ENCODE peak calls at places on chromosomes 11 and 22, in seven cellular contexts. G is stimulated activated CD8-positive, alpha-beta memory T cell treated with anti-CD3 and anti-CD28 coated beads, Interleukin-7, amount 100 ng/mL, for 1 hour; R is AG08396; P is activated naive CD4-positive, alpha-beta T cell treated with anti-CD3 and anti-CD28 coated beads, Interleukin-2, amount 50 U/mL, for 16 hours; V is T-helper 17 cell; A is T-helper 2 cell treated with Interferon-gamma antibody and Interleukin-4, amounts not matched to agents 5 μg/mL and 100 μg/mL, for 36 hours; Y is ureter. B is an unnamed sample.

GRCh38 chr11:122765487-122766131 is 72.7 kb upstream of the CRTAM start:
- DNase-seq in G (no peak), R (no peak), P (no peak), V (no peak), A (no peak), Y (no peak), B (no peak)

GRCh38 chr22:19766235-19766505 is 5.6 kb downstream of the TBX1 start:
- DNase-seq in G (no peak), R (no peak), P (no peak), V (no peak), A (no peak), Y (no peak), B (no peak)

GRCh38 chr11:17767301-17767885 is 32.8 kb downstream of the KCNC1 start:
- DNase-seq in G (no peak), R (no peak), P (no peak), V (no peak), A (no peak), Y (no peak), B (no peak)

GRCh38 chr11:126465573-126466287 is 110.2 kb downstream of the ST3GAL4 start:
- DNase-seq in G (no peak), R (no peak), P (no peak), V (no peak), A (peak), Y (no peak), B (no peak)

GRCh38 chr11:132874638-132875037 is 657.7 kb downstream of the OPCML start:
- DNase-seq in G (no peak), R (peak), P (no peak), V (no peak), A (no peak), Y (no peak), B (no peak)

GRCh38 chr11:63635762-63636465 is 21.7 kb upstream of the PLAAT3 start:
- DNase-seq in G (peak), R (peak), P (peak), V (peak), A (peak), Y (peak), B (peak)

GRCh38 chr11:58957922-58958321 is 18.6 kb downstream of the GLYATL1 start:
- DNase-seq in G (no peak), R (no peak), P (no peak), V (no peak), A (no peak), Y (no peak), B (no peak)

GRCh38 chr11:62119569-62119968 is 4.2 kb upstream of the INCENP start:
- DNase-seq in G (no peak), R (no peak), P (no peak), V (no peak), A (no peak), Y (no peak), B (no peak)

GRCh38 chr11:59523541-59523940 is 12.2 kb downstream of the OR4D9 start:
- DNase-seq in G (no peak), R (no peak), P (no peak), V (no peak), A (no peak), Y (no peak), B (no peak)

GRCh38 chr11:108887436-108888238 is 222.8 kb downstream of the DDX10 start:
- DNase-seq in G (no peak), R (no peak), P (no peak), V (no peak), A (no peak), Y (no peak), B (no peak)

GRCh38 chr22:50192056-50192824 is 6.5 kb downstream of the TRABD start:
- DNase-seq in G (no peak), R (no peak), P (no peak), V (no peak), A (no peak), Y (no peak), B (no peak)

GRCh38 chr22:37488337-37489135 is 2.4 kb upstream of the MFNG start:
- DNase-seq in G (no peak), R (no peak), P (no peak), V (no peak), A (no peak), Y (no peak), B (no peak)

GRCh38 chr22:27163162-27164137 is 506.1 kb downstream of the MIAT start:
- DNase-seq in G (no peak), R (no peak), P (no peak), V (no peak), A (no peak), Y (no peak), B (no peak)

GRCh38 chr11:70739811-70740474 is 341.6 kb downstream of the CTTN start:
- DNase-seq in G (no peak), R (no peak), P (no peak), V (no peak), A (no peak), Y (no peak), B (no peak)

GRCh38 chr11:13368041-13368446 is 90.5 kb downstream of the BMAL1 start:
- DNase-seq in G (no peak), R (peak), P (no peak), V (no peak), A (no peak), Y (no peak), B (no peak)

GRCh38 chr11:1705121-1706052 is 8.4 kb downstream of the KRTAP5-6 start:
- DNase-seq in G (no peak), R (no peak), P (no peak), V (no peak), A (no peak), Y (peak), B (no peak)

GRCh38 chr22:39638958-39639357 is 68.4 kb downstream of the CACNA1I start:
- DNase-seq in G (no peak), R (no peak), P (no peak), V (no peak), A (no peak), Y (no peak), B (no peak)

GRCh38 chr11:68542617-68543016 is 82.1 kb downstream of the PPP6R3 start:
- DNase-seq in G (no peak), R (peak), P (no peak), V (no peak), A (no peak), Y (no peak), B (no peak)

GRCh38 chr11:16086229-16086628 is 270.1 kb downstream of the SOX6 start:
- DNase-seq in G (no peak), R (no peak), P (no peak), V (no peak), A (no peak), Y (no peak), B (no peak)

GRCh38 chr11:70024773-70025045 is 53.4 kb upstream of the ANO1 start:
- DNase-seq in G (no peak), R (no peak), P (no peak), V (no peak), A (no peak), Y (no peak), B (no peak)

GRCh38 chr22:20455709-20456063 is 18.1 kb upstream of the SCARF2 start:
- DNase-seq in G (no peak), R (no peak), P (no peak), V (no peak), A (no peak), Y (no peak), B (no peak)

GRCh38 chr22:42673898-42674390 is 24.8 kb upstream of the CYB5R3 start:
- DNase-seq in G (no peak), R (no peak), P (no peak), V (no peak), A (no peak), Y (no peak), B (no peak)

GRCh38 chr11:8285228-8285627 is 21.6 kb upstream of the LMO1 start:
- DNase-seq in G (no peak), R (no peak), P (no peak), V (no peak), A (no peak), Y (no peak), B (no peak)

GRCh38 chr11:57644748-57645715 is 4.7 kb downstream of the YPEL4 start:
- DNase-seq in G (peak), R (peak), P (peak), V (peak), A (peak), Y (peak), B (peak)

GRCh38 chr11:46321757-46322156 is 25.5 kb upstream of the DGKZ start:
- DNase-seq in G (no peak), R (no peak), P (no peak), V (no peak), A (no peak), Y (no peak), B (no peak)

GRCh38 chr11:3671334-3672254 is at the start of gene CHRNA10:
- DNase-seq in G (no peak), R (no peak), P (no peak), V (no peak), A (no peak), Y (no peak), B (no peak)

B was measured in activated B cell treated with CpG ODN at 0.5 μM for 24 hours.